ENCODE peak calls at places on chromosomes 1 and 21, in six cellular contexts. One of them, this sample, is unnamed.

GRCh38 chr1:231240883-231241735 is at the start of gene GNPAT:
- DNase-seq in H1: peak
- DNase-seq in IMR-90: peak
- DNase-seq in trophoblast cell: peak
- DNase-seq in H9: peak
- DNase-seq in mesenchymal stem cell: peak
- DNase-seq in this sample: peak

GRCh38 chr21:30194701-30195299 is 21.1 kb downstream of the CLDN8 start:
- DNase-seq in H1: no peak
- DNase-seq in IMR-90: no peak
- DNase-seq in trophoblast cell: peak
- DNase-seq in H9: no peak
- DNase-seq in mesenchymal stem cell: peak
- DNase-seq in this sample: peak

GRCh38 chr21:33769057-33769456 is 126.8 kb downstream of the ITSN1 start:
- DNase-seq in H1: no peak
- DNase-seq in IMR-90: no peak
- DNase-seq in trophoblast cell: no peak
- DNase-seq in H9: no peak
- DNase-seq in mesenchymal stem cell: no peak
- DNase-seq in this sample: no peak

GRCh38 chr1:212633144-212633543 is 24.6 kb downstream of the ATF3 start:
- DNase-seq in H1: no peak
- DNase-seq in IMR-90: no peak
- DNase-seq in trophoblast cell: no peak
- DNase-seq in H9: no peak
- DNase-seq in mesenchymal stem cell: no peak
- DNase-seq in this sample: no peak

GRCh38 chr1:198122693-198123092 is 34.1 kb upstream of the NEK7 start:
- DNase-seq in H1: no peak
- DNase-seq in IMR-90: peak
- DNase-seq in trophoblast cell: peak
- DNase-seq in H9: no peak
- DNase-seq in mesenchymal stem cell: peak
- DNase-seq in this sample: no peak

GRCh38 chr1:61981870-61982660 is 212.6 kb upstream of the L1TD1 start:
- DNase-seq in H1: no peak
- DNase-seq in IMR-90: no peak
- DNase-seq in trophoblast cell: no peak
- DNase-seq in H9: no peak
- DNase-seq in mesenchymal stem cell: no peak
- DNase-seq in this sample: no peak

GRCh38 chr1:20376880-20377494 is 86.3 kb downstream of the VWA5B1 start:
- DNase-seq in H1: peak
- DNase-seq in IMR-90: peak
- DNase-seq in trophoblast cell: peak
- DNase-seq in H9: peak
- DNase-seq in mesenchymal stem cell: peak
- DNase-seq in this sample: peak

GRCh38 chr1:175208773-175209492 is 16.4 kb upstream of the KIAA0040 start:
- DNase-seq in H1: no peak
- DNase-seq in IMR-90: no peak
- DNase-seq in trophoblast cell: no peak
- DNase-seq in H9: no peak
- DNase-seq in mesenchymal stem cell: no peak
- DNase-seq in this sample: no peak

GRCh38 chr1:84442256-84442655 is 36.8 kb upstream of the RPF1 start:
- DNase-seq in H1: no peak
- DNase-seq in IMR-90: peak
- DNase-seq in trophoblast cell: peak
- DNase-seq in H9: no peak
- DNase-seq in mesenchymal stem cell: peak
- DNase-seq in this sample: no peak

GRCh38 chr1:47856994-47857393 is 140.2 kb downstream of the TRABD2B start:
- DNase-seq in H1: no peak
- DNase-seq in IMR-90: no peak
- DNase-seq in trophoblast cell: no peak
- DNase-seq in H9: no peak
- DNase-seq in mesenchymal stem cell: no peak
- DNase-seq in this sample: no peak

DNA sequence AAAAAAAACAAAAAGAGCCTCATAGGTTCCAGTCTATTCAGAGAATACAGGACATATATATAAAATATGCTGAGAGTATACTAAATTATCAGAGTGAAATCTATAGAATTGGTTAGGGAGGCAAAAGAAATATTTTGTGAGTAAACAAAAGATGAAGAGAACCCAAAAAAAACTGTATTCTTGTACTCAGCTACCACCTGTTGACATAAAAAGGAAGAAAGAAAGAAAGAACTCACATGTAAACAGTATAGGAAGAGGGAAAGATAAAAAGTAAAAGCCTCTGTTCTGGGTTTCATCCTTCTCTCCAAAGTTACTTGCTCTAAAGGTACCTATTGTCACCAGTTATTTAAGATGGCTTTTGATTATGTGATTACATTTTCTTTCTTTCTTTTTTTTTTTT is 9.9 kb upstream of the BNIPL start:
- DNase-seq in H1: no peak
- DNase-seq in IMR-90: no peak
- DNase-seq in trophoblast cell: no peak
- DNase-seq in H9: no peak
- DNase-seq in mesenchymal stem cell: no peak
- DNase-seq in this sample: no peak
- H4K91ac ChIP-seq in H1: no peak
- H4K91ac ChIP-seq in IMR-90: no peak
- H4K91ac ChIP-seq in trophoblast cell: no peak
- H4K91ac ChIP-seq in H9: no peak
- H4K91ac ChIP-seq in mesenchymal stem cell: no peak
- H4K91ac ChIP-seq in this sample: no peak

GRCh38 chr21:29024474-29025327 is at the start of gene USP16:
- DNase-seq in H1: peak
- DNase-seq in IMR-90: peak
- DNase-seq in trophoblast cell: peak
- DNase-seq in H9: peak
- DNase-seq in mesenchymal stem cell: peak
- DNase-seq in this sample: peak
- H3K23ac ChIP-seq in H1: no peak
- H3K23ac ChIP-seq in IMR-90: peak
- H3K23ac ChIP-seq in trophoblast cell: no peak
- H3K23ac ChIP-seq in H9: no peak
- H3K23ac ChIP-seq in mesenchymal stem cell: no peak
- H3K23ac ChIP-seq in this sample: peak

GRCh38 chr1:201347498-201348210 is 29.8 kb downstream of the TNNT2 start:
- DNase-seq in H1: no peak
- DNase-seq in IMR-90: no peak
- DNase-seq in trophoblast cell: peak
- DNase-seq in H9: no peak
- DNase-seq in mesenchymal stem cell: no peak
- DNase-seq in this sample: no peak
- H4K91ac ChIP-seq in H1: peak
- H4K91ac ChIP-seq in IMR-90: no peak
- H4K91ac ChIP-seq in trophoblast cell: no peak
- H4K91ac ChIP-seq in H9: no peak
- H4K91ac ChIP-seq in mesenchymal stem cell: no peak
- H4K91ac ChIP-seq in this sample: no peak

GRCh38 chr1:25134801-25135585 is 97.3 kb downstream of the SYF2 start:
- DNase-seq in H1: no peak
- DNase-seq in IMR-90: no peak
- DNase-seq in trophoblast cell: no peak
- DNase-seq in H9: no peak
- DNase-seq in mesenchymal stem cell: no peak
- DNase-seq in this sample: no peak

GRCh38 chr1:25137521-25138395 is 94.5 kb downstream of the SYF2 start:
- DNase-seq in H1: no peak
- DNase-seq in IMR-90: no peak
- DNase-seq in trophoblast cell: no peak
- DNase-seq in H9: no peak
- DNase-seq in mesenchymal stem cell: no peak
- DNase-seq in this sample: no peak

GRCh38 chr1:25135903-25136302 is 96.4 kb downstream of the SYF2 start:
- DNase-seq in H1: no peak
- DNase-seq in IMR-90: no peak
- DNase-seq in trophoblast cell: no peak
- DNase-seq in H9: no peak
- DNase-seq in mesenchymal stem cell: no peak
- DNase-seq in this sample: no peak

GRCh38 chr1:25137106-25137505 is 95.2 kb downstream of the SYF2 start:
- DNase-seq in H1: no peak
- DNase-seq in IMR-90: no peak
- DNase-seq in trophoblast cell: no peak
- DNase-seq in H9: no peak
- DNase-seq in mesenchymal stem cell: no peak
- DNase-seq in this sample: no peak

DNA sequence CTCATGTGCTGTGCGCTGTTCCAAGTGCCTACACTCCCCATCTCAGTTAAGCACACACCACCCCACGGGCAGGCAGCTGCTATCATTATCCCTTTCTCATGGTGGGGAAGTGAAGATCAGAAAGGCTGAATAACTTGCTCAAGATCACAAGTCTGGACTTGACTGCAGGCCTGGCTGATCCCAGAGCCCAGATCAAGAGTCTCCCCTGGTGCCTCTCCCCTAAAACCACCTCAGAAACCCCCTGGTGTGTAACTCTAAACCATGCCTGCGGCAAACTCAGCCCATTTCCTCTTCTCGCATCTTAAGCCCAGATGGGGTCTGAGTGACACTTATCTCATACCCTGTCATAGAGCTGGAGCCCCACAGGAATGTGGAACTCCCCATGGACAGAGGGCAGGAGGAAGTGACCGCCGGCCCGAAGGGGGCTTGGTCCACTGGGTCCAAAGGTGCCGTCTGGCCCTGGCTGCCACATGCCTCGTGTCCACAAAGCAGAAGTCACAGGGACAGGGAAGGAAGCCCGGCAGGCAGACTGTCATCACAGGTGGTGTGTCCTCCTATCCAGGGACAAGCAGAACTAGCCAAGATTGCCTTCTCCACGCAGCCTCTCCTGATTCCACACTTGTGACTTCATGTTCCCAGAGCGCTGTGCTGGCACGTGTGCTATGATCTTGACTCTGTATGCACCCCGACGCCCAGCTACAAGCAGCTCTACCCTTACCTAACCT is 92.1 kb downstream of the SYF2 start:
- DNase-seq in H1: no peak
- DNase-seq in IMR-90: no peak
- DNase-seq in trophoblast cell: peak
- DNase-seq in H9: no peak
- DNase-seq in mesenchymal stem cell: no peak
- DNase-seq in this sample: no peak
- H3K23ac ChIP-seq in H1: no peak
- H3K23ac ChIP-seq in IMR-90: no peak
- H3K23ac ChIP-seq in trophoblast cell: no peak
- H3K23ac ChIP-seq in H9: no peak
- H3K23ac ChIP-seq in mesenchymal stem cell: no peak
- H3K23ac ChIP-seq in this sample: no peak

DNA sequence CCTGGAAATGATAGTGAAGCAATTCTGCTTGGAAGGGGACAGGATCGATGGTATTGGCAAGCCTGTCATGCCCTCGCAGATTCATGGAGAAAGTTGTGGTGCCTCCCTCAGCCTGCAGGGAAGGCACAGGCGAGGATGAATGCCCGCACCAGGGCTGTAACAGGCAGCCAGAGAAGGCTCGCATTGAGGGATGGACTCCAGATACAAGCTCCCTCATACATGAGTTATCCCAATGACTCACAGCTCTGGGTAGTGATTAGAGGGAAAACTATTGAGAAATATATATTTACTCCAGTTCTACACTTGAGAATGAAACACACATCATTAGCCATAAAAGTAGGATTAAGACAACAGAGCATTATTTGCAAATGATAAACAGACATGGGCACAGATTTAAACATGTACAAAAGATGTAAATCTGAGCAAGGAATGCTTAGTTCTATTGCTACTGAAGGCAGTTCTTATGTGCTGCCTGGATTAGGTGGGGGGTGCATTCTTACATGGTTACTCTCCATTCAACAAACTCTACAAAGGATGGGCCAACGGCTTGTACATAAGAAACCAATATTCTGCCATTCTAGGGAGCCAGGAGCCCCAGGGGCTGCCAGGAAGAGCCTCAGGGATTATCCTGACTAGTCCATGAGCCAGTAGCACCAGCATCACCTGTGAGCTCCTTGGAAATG is 98.0 kb downstream of the CSMD2 start:
- DNase-seq in H1: no peak
- DNase-seq in IMR-90: peak
- DNase-seq in trophoblast cell: peak
- DNase-seq in H9: no peak
- DNase-seq in mesenchymal stem cell: no peak
- DNase-seq in this sample: no peak
- H4K91ac ChIP-seq in H1: no peak
- H4K91ac ChIP-seq in IMR-90: no peak
- H4K91ac ChIP-seq in trophoblast cell: no peak
- H4K91ac ChIP-seq in H9: no peak
- H4K91ac ChIP-seq in mesenchymal stem cell: no peak
- H4K91ac ChIP-seq in this sample: no peak

GRCh38 chr1:46301406-46302090 is 1.9 kb downstream of the LRRC41 start:
- DNase-seq in H1: no peak
- DNase-seq in IMR-90: peak
- DNase-seq in trophoblast cell: no peak
- DNase-seq in H9: peak
- DNase-seq in mesenchymal stem cell: peak
- DNase-seq in this sample: peak
- H3K23ac ChIP-seq in H1: no peak
- H3K23ac ChIP-seq in IMR-90: peak
- H3K23ac ChIP-seq in trophoblast cell: no peak
- H3K23ac ChIP-seq in H9: no peak
- H3K23ac ChIP-seq in mesenchymal stem cell: peak
- H3K23ac ChIP-seq in this sample: peak

GRCh38 chr1:194698908-194699318 is 1512.5 kb upstream of the B3GALT2 start:
- DNase-seq in H1: no peak
- DNase-seq in IMR-90: peak
- DNase-seq in trophoblast cell: no peak
- DNase-seq in H9: no peak
- DNase-seq in mesenchymal stem cell: no peak
- DNase-seq in this sample: no peak
- H4K91ac ChIP-seq in H1: no peak
- H4K91ac ChIP-seq in IMR-90: no peak
- H4K91ac ChIP-seq in trophoblast cell: no peak
- H4K91ac ChIP-seq in H9: no peak
- H4K91ac ChIP-seq in mesenchymal stem cell: no peak
- H4K91ac ChIP-seq in this sample: no peak

GRCh38 chr1:15525043-15525958 is 1.3 kb upstream of the CASP9 start:
- DNase-seq in H1: no peak
- DNase-seq in IMR-90: no peak
- DNase-seq in trophoblast cell: peak
- DNase-seq in H9: no peak
- DNase-seq in mesenchymal stem cell: no peak
- DNase-seq in this sample: peak

GRCh38 chr1:15526021-15526489 is 593 bp upstream of the DNAJC16 start:
- DNase-seq in H1: no peak
- DNase-seq in IMR-90: no peak
- DNase-seq in trophoblast cell: no peak
- DNase-seq in H9: no peak
- DNase-seq in mesenchymal stem cell: no peak
- DNase-seq in this sample: no peak

GRCh38 chr1:15523922-15524282 is at the start of gene CASP9:
- DNase-seq in H1: no peak
- DNase-seq in IMR-90: peak
- DNase-seq in trophoblast cell: no peak
- DNase-seq in H9: no peak
- DNase-seq in mesenchymal stem cell: no peak
- DNase-seq in this sample: no peak

GRCh38 chr1:15523104-15523921 is 702 bp downstream of the CASP9 start:
- DNase-seq in H1: no peak
- DNase-seq in IMR-90: no peak
- DNase-seq in trophoblast cell: no peak
- DNase-seq in H9: no peak
- DNase-seq in mesenchymal stem cell: no peak
- DNase-seq in this sample: no peak

GRCh38 chr1:15524283-15525042 is 448 bp upstream of the CASP9 start:
- DNase-seq in H1: peak
- DNase-seq in IMR-90: peak
- DNase-seq in trophoblast cell: peak
- DNase-seq in H9: peak
- DNase-seq in mesenchymal stem cell: peak
- DNase-seq in this sample: peak
- H3K23ac ChIP-seq in H1: no peak
- H3K23ac ChIP-seq in IMR-90: peak
- H3K23ac ChIP-seq in trophoblast cell: no peak
- H3K23ac ChIP-seq in H9: no peak
- H3K23ac ChIP-seq in mesenchymal stem cell: no peak
- H3K23ac ChIP-seq in this sample: peak

This sample was measured in neuronal stem cell.